ENCODE peak calls at places on chromosome 7, in seven cellular contexts. One of them, this sample, is unnamed.

GRCh38 chr7:131294553-131294952 is 33.1 kb upstream of the MKLN1 start:
- DNase-seq in GM12878: no peak
- DNase-seq in HepG2: peak
- DNase-seq in endothelial cell of umbilical vein: no peak
- DNase-seq in K562: no peak
- DNase-seq in A549: no peak
- DNase-seq in HCT116: no peak
- DNase-seq in this sample: no peak

GRCh38 chr7:19754521-19755116 is 18.8 kb downstream of the TMEM196 start:
- DNase-seq in A549: peak
- DNase-seq in endothelial cell of umbilical vein: peak
- DNase-seq in K562: peak
- DNase-seq in HCT116: peak
- DNase-seq in GM12878: peak
- DNase-seq in HepG2: peak
- DNase-seq in this sample: peak

GRCh38 chr7:50446542-50446960 is 3.6 kb downstream of the FIGNL1 start:
- DNase-seq in HCT116: peak
- DNase-seq in A549: peak
- DNase-seq in K562: no peak
- DNase-seq in endothelial cell of umbilical vein: peak
- DNase-seq in GM12878: peak
- DNase-seq in HepG2: peak
- DNase-seq in this sample: no peak

GRCh38 chr7:2921748-2922147 is 77.6 kb upstream of the GNA12 start:
- DNase-seq in HCT116: no peak
- DNase-seq in HepG2: peak
- DNase-seq in A549: no peak
- DNase-seq in GM12878: no peak
- DNase-seq in K562: no peak
- DNase-seq in endothelial cell of umbilical vein: no peak
- DNase-seq in this sample: no peak

GRCh38 chr7:145151651-145152050 is 315.8 kb upstream of the TPK1 start:
- DNase-seq in K562: no peak
- DNase-seq in A549: no peak
- DNase-seq in HepG2: no peak
- DNase-seq in endothelial cell of umbilical vein: no peak
- DNase-seq in GM12878: no peak
- DNase-seq in HCT116: no peak
- DNase-seq in this sample: no peak

GRCh38 chr7:43652364-43652763 is 69.5 kb downstream of the STK17A start:
- DNase-seq in HCT116: no peak
- DNase-seq in A549: peak
- DNase-seq in endothelial cell of umbilical vein: no peak
- DNase-seq in K562: no peak
- DNase-seq in GM12878: no peak
- DNase-seq in HepG2: no peak
- DNase-seq in this sample: no peak

GRCh38 chr7:66283003-66283920 is 78.1 kb downstream of the TPST1 start:
- DNase-seq in GM12878: no peak
- DNase-seq in A549: peak
- DNase-seq in K562: no peak
- DNase-seq in HepG2: no peak
- DNase-seq in endothelial cell of umbilical vein: peak
- DNase-seq in HCT116: peak
- DNase-seq in this sample: peak

GRCh38 chr7:69643708-69644445 is 45.6 kb downstream of the AUTS2 start:
- DNase-seq in HepG2: peak
- DNase-seq in K562: no peak
- DNase-seq in A549: no peak
- DNase-seq in endothelial cell of umbilical vein: no peak
- DNase-seq in HCT116: no peak
- DNase-seq in GM12878: no peak
- DNase-seq in this sample: no peak

GRCh38 chr7:47416454-47417121 is 165.3 kb downstream of the TNS3 start:
- DNase-seq in endothelial cell of umbilical vein: no peak
- DNase-seq in HCT116: no peak
- DNase-seq in K562: no peak
- DNase-seq in GM12878: no peak
- DNase-seq in HepG2: no peak
- DNase-seq in A549: peak
- DNase-seq in this sample: no peak

GRCh38 chr7:35860664-35861063 is 59.8 kb downstream of the SEPTIN7 start:
- DNase-seq in HepG2: no peak
- DNase-seq in endothelial cell of umbilical vein: no peak
- DNase-seq in A549: no peak
- DNase-seq in HCT116: no peak
- DNase-seq in GM12878: no peak
- DNase-seq in K562: no peak
- DNase-seq in this sample: no peak

GRCh38 chr7:5354460-5355279 is 69.0 kb downstream of the TNRC18 start:
- DNase-seq in endothelial cell of umbilical vein: no peak
- DNase-seq in GM12878: no peak
- DNase-seq in K562: no peak
- DNase-seq in HepG2: no peak
- DNase-seq in A549: no peak
- DNase-seq in HCT116: no peak
- DNase-seq in this sample: no peak

GRCh38 chr7:157458254-157458633 is 121.4 kb downstream of the DNAJB6 start:
- DNase-seq in endothelial cell of umbilical vein: no peak
- DNase-seq in K562: no peak
- DNase-seq in HepG2: no peak
- DNase-seq in GM12878: no peak
- DNase-seq in A549: no peak
- DNase-seq in HCT116: no peak
- DNase-seq in this sample: no peak

GRCh38 chr7:133783276-133783675 is 343.9 kb upstream of the LRGUK start:
- DNase-seq in GM12878: no peak
- DNase-seq in HepG2: no peak
- DNase-seq in A549: peak
- DNase-seq in HCT116: no peak
- DNase-seq in endothelial cell of umbilical vein: no peak
- DNase-seq in K562: no peak
- DNase-seq in this sample: no peak

GRCh38 chr7:158043461-158044155 is 544.0 kb downstream of the PTPRN2 start:
- DNase-seq in HCT116: no peak
- DNase-seq in A549: no peak
- DNase-seq in GM12878: no peak
- DNase-seq in endothelial cell of umbilical vein: no peak
- DNase-seq in K562: no peak
- DNase-seq in HepG2: no peak
- DNase-seq in this sample: no peak

GRCh38 chr7:1940402-1940786 is 270.3 kb downstream of the ELFN1 start:
- DNase-seq in HCT116: no peak
- DNase-seq in K562: peak
- DNase-seq in HepG2: no peak
- DNase-seq in GM12878: peak
- DNase-seq in A549: no peak
- DNase-seq in endothelial cell of umbilical vein: no peak
- DNase-seq in this sample: peak

GRCh38 chr7:223118-223800 is 30.9 kb downstream of the FAM20C start:
- DNase-seq in A549: no peak
- DNase-seq in K562: no peak
- DNase-seq in endothelial cell of umbilical vein: no peak
- DNase-seq in HepG2: no peak
- DNase-seq in GM12878: no peak
- DNase-seq in HCT116: no peak
- DNase-seq in this sample: no peak

GRCh38 chr7:26863504-26864308 is 684 bp downstream of the SKAP2 start:
- DNase-seq in HCT116: peak
- DNase-seq in K562: peak
- DNase-seq in endothelial cell of umbilical vein: no peak
- DNase-seq in HepG2: peak
- DNase-seq in GM12878: peak
- DNase-seq in A549: peak
- DNase-seq in this sample: peak

GRCh38 chr7:128274890-128275603 is 34.0 kb downstream of the LEP start:
- DNase-seq in GM12878: no peak
- DNase-seq in K562: no peak
- DNase-seq in HCT116: no peak
- DNase-seq in A549: no peak
- DNase-seq in HepG2: peak
- DNase-seq in endothelial cell of umbilical vein: no peak
- DNase-seq in this sample: no peak

GRCh38 chr7:122136033-122136432 is 8.0 kb downstream of the AASS start:
- DNase-seq in HepG2: no peak
- DNase-seq in HCT116: no peak
- DNase-seq in K562: no peak
- DNase-seq in GM12878: no peak
- DNase-seq in A549: no peak
- DNase-seq in endothelial cell of umbilical vein: peak
- DNase-seq in this sample: no peak

GRCh38 chr7:75617634-75618234 is 121.0 kb downstream of the HIP1 start:
- DNase-seq in endothelial cell of umbilical vein: no peak
- DNase-seq in K562: no peak
- DNase-seq in A549: peak
- DNase-seq in HCT116: no peak
- DNase-seq in GM12878: peak
- DNase-seq in HepG2: peak
- DNase-seq in this sample: peak

GRCh38 chr7:29564455-29565185 is 985 bp downstream of the PRR15 start:
- DNase-seq in HCT116: no peak
- DNase-seq in A549: peak
- DNase-seq in HepG2: peak
- DNase-seq in GM12878: no peak
- DNase-seq in K562: no peak
- DNase-seq in endothelial cell of umbilical vein: peak
- DNase-seq in this sample: peak

GRCh38 chr7:12729112-12729511 is 41.7 kb downstream of the ARL4A start:
- DNase-seq in K562: peak
- DNase-seq in HCT116: no peak
- DNase-seq in HepG2: peak
- DNase-seq in A549: no peak
- DNase-seq in GM12878: no peak
- DNase-seq in endothelial cell of umbilical vein: peak
- DNase-seq in this sample: peak

GRCh38 chr7:2934211-2934731 is 90.2 kb upstream of the GNA12 start:
- DNase-seq in HepG2: no peak
- DNase-seq in A549: peak
- DNase-seq in HCT116: peak
- DNase-seq in endothelial cell of umbilical vein: peak
- DNase-seq in GM12878: no peak
- DNase-seq in K562: no peak
- DNase-seq in this sample: peak

GRCh38 chr7:48246073-48246472 is 74.8 kb downstream of the ABCA13 start:
- DNase-seq in A549: no peak
- DNase-seq in HepG2: no peak
- DNase-seq in endothelial cell of umbilical vein: peak
- DNase-seq in GM12878: peak
- DNase-seq in K562: no peak
- DNase-seq in HCT116: no peak
- DNase-seq in this sample: peak

GRCh38 chr7:100705753-100706671 is at the start of gene POP7:
- DNase-seq in K562: peak
- DNase-seq in A549: peak
- DNase-seq in endothelial cell of umbilical vein: peak
- DNase-seq in HepG2: peak
- DNase-seq in GM12878: peak
- DNase-seq in HCT116: peak
- DNase-seq in this sample: peak
- TF ChIP-seq POLR2A in K562: peak
- TF ChIP-seq POLR2A in A549: peak
- TF ChIP-seq POLR2A in endothelial cell of umbilical vein: peak
- TF ChIP-seq POLR2A in HepG2: peak
- TF ChIP-seq POLR2A in GM12878: peak
- TF ChIP-seq POLR2A in HCT116: peak
- TF ChIP-seq POLR2A in this sample: peak

DNA sequence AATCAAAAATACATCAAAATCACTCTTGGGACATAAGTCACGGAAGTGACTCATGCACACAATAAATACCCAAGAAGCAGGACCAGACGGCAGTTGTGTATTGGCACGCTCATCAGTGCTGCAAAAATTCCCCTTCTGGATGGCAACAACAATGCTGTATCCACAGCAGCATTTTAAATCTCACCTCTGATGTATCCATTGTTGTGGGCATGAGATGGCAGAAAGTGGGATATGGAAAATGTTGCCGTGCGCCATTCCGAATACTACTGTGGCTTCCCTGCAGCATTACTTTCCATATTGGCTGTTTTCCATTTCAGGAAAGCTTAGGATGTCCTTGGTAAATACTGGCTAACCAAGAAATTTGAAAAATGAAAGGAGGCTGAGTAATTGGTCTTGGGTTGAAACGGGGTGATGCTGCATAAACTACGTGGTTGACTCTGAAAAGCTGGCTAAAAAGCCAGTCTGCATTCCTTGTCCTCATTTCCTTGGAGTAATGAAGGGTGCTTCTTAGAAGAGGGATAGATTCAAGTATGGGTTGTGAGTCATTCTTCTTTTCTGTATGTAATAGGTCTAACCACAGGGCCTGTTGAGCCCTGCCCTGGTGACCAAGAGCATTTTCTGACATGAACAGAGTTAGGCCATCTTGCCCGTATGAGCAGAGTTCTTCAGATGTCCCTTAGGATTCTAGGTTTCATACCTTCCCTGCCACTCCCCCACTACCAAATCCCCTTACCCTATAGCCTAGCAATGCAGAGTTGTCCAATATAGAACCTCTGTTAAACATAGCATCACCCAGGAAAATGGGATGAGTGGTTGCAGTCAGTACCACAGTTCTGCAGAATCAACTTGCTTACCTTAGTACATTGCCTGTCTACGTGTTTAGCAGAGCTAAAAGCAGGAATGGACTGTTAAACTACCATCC is 36.3 kb upstream of the TOMM7 start:
- DNase-seq in HepG2: no peak
- DNase-seq in HCT116: peak
- DNase-seq in GM12878: no peak
- DNase-seq in A549: peak
- DNase-seq in endothelial cell of umbilical vein: peak
- DNase-seq in K562: no peak
- DNase-seq in this sample: peak
- TF ChIP-seq MAX in HepG2: no peak
- TF ChIP-seq MAX in HCT116: no peak
- TF ChIP-seq MAX in GM12878: no peak
- TF ChIP-seq MAX in A549: peak
- TF ChIP-seq MAX in endothelial cell of umbilical vein: no peak
- TF ChIP-seq MAX in K562: no peak
- TF ChIP-seq MAX in this sample: no peak

GRCh38 chr7:55130554-55131198 is 111.9 kb downstream of the EGFR start:
- DNase-seq in HepG2: no peak
- DNase-seq in A549: no peak
- DNase-seq in HCT116: no peak
- DNase-seq in endothelial cell of umbilical vein: no peak
- DNase-seq in GM12878: no peak
- DNase-seq in K562: no peak
- DNase-seq in this sample: no peak
- TF ChIP-seq POLR2A in HepG2: no peak
- TF ChIP-seq POLR2A in A549: no peak
- TF ChIP-seq POLR2A in HCT116: no peak
- TF ChIP-seq POLR2A in endothelial cell of umbilical vein: no peak
- TF ChIP-seq POLR2A in GM12878: no peak
- TF ChIP-seq POLR2A in K562: no peak
- TF ChIP-seq POLR2A in this sample: no peak

DNA sequence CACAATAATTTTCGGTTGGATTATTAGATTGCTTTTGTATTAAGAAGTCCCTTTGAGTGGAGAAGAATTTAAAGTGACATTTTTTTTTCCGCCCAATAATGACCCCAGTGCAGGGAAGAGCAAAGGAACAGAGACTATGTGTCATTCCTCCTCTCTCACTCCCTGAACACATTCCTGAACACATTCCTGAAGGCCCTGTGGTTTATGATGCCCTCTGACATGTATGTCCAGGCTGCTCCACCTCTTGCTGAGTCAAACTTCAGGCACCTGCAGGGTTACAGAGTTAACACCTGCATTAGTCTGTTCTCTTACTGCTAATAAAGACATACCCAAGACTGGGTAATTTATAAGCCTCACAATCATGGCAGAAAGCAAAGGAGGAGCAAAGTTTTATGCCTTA is 704.0 kb upstream of the LRRN3 start:
- DNase-seq in HepG2: peak
- DNase-seq in K562: no peak
- DNase-seq in HCT116: peak
- DNase-seq in GM12878: no peak
- DNase-seq in endothelial cell of umbilical vein: no peak
- DNase-seq in A549: peak
- DNase-seq in this sample: no peak
- TF ChIP-seq MAX in HepG2: no peak
- TF ChIP-seq MAX in K562: no peak
- TF ChIP-seq MAX in HCT116: peak
- TF ChIP-seq MAX in GM12878: no peak
- TF ChIP-seq MAX in endothelial cell of umbilical vein: no peak
- TF ChIP-seq MAX in A549: no peak
- TF ChIP-seq MAX in this sample: no peak

This sample was measured in NB4.